ENCODE peak calls at places on chromosomes 5 and 9, in four cellular contexts. M is IMR-90, S is mesendoderm, C is H1. X is an unnamed sample.

GRCh38 chr5:123610665-123611406 is 98.9 kb downstream of the CSNK1G3 start:
- DNase-seq in M (peak), C (no peak), S (peak), X (no peak)

GRCh38 chr9:86807577-86807976 is 139.7 kb downstream of the GAS1 start:
- DNase-seq in C (peak), M (no peak), S (peak), X (no peak)

GRCh38 chr9:87661241-87661640 is 64.7 kb upstream of the CTSL start:
- DNase-seq in C (no peak), M (no peak), S (no peak), X (no peak)

GRCh38 chr9:136995772-136996308 is 528 bp downstream of the CLIC3 start:
- DNase-seq in M (peak), C (no peak), S (no peak), X (no peak)

GRCh38 chr5:73673161-73673591 is 47.2 kb downstream of the ARHGEF28 start:
- DNase-seq in C (no peak), M (peak), S (peak), X (no peak)

GRCh38 chr9:70983723-70984280 is 137.6 kb downstream of the TRPM3 start:
- DNase-seq in S (no peak), M (peak), C (no peak), X (no peak)

GRCh38 chr9:2477755-2478154 is 143.8 kb upstream of the VLDLR start:
- DNase-seq in C (no peak), S (no peak), M (peak), X (no peak)

GRCh38 chr5:153752890-153753289 is 262.4 kb downstream of the GRIA1 start:
- DNase-seq in S (peak), C (no peak), M (no peak), X (no peak)

GRCh38 chr5:67031689-67032088 is 164.9 kb downstream of the CD180 start:
- DNase-seq in C (no peak), S (no peak), M (no peak), X (no peak)

GRCh38 chr5:142826741-142827492 is 56.7 kb downstream of the ARHGAP26 start:
- DNase-seq in S (no peak), C (no peak), M (peak), X (no peak)

GRCh38 chr5:172403191-172403794 is 51.0 kb downstream of the SH3PXD2B start:
- DNase-seq in C (peak), M (peak), S (no peak), X (no peak)

GRCh38 chr9:115740986-115741385 is 412.6 kb upstream of the PAPPA start:
- DNase-seq in M (no peak), C (no peak), S (no peak), X (no peak)

GRCh38 chr5:143121135-143121474 is 282.4 kb downstream of the NR3C1 start:
- DNase-seq in S (no peak), C (no peak), M (no peak), X (no peak)

GRCh38 chr9:113687680-113688371 is 188.3 kb upstream of the ZNF618 start:
- DNase-seq in S (peak), M (no peak), C (peak), X (no peak)

GRCh38 chr5:88880196-88880595 is 2.8 kb downstream of the MEF2C start:
- DNase-seq in C (no peak), M (no peak), S (no peak), X (no peak)

GRCh38 chr9:2934241-2934650 is 90.4 kb upstream of the PUM3 start:
- DNase-seq in M (no peak), S (no peak), C (no peak), X (peak)

GRCh38 chr5:158967566-158967965 is 132.2 kb downstream of the EBF1 start:
- DNase-seq in M (peak), C (no peak), S (no peak), X (no peak)

GRCh38 chr5:141799507-141800167 is 78.6 kb downstream of the PCDH1 start:
- DNase-seq in C (no peak), M (no peak), S (no peak), X (no peak)

GRCh38 chr9:105355810-105356209 is 92.0 kb upstream of the FSD1L start:
- DNase-seq in M (peak), S (no peak), C (no peak), X (no peak)

GRCh38 chr5:171673328-171673727 is 112.3 kb upstream of the SMIM23 start:
- DNase-seq in C (peak), S (no peak), M (no peak), X (no peak)

GRCh38 chr9:128245293-128246151 is 30.3 kb downstream of the GOLGA2 start:
- DNase-seq in M (peak), C (no peak), S (peak), X (peak)

GRCh38 chr9:93252781-93253530 is 69.0 kb downstream of the WNK2 start:
- DNase-seq in S (no peak), M (no peak), C (no peak), X (no peak)

GRCh38 chr5:149731617-149732400 is 1.7 kb downstream of the PPARGC1B start:
- DNase-seq in M (peak), C (peak), S (peak), X (peak)

GRCh38 chr5:94802450-94802849 is 184.0 kb downstream of the SLF1 start:
- DNase-seq in M (peak), S (peak), C (no peak), X (no peak)

GRCh38 chr9:100525563-100525962 is 52.3 kb upstream of the CAVIN4 start:
- DNase-seq in M (peak), S (no peak), C (no peak), X (no peak)

GRCh38 chr9:3007331-3007730 is 163.4 kb upstream of the PUM3 start:
- DNase-seq in C (no peak), S (no peak), M (no peak), X (no peak)

GRCh38 chr5:119055267-119055666 is 15.6 kb upstream of the DMXL1 start:
- DNase-seq in S (no peak), C (no peak), M (no peak), X (no peak)

GRCh38 chr9:34701023-34701768 is 8.7 kb downstream of the CCL21 start:
- DNase-seq in M (peak), C (peak), S (peak), X (peak)

GRCh38 chr9:503881-504852 is 289.5 kb downstream of the DOCK8 start:
- DNase-seq in S (peak), C (peak), M (peak), X (peak)

GRCh38 chr9:504921-505821 is 290.5 kb downstream of the DOCK8 start:
- DNase-seq in C (peak), M (no peak), S (peak), X (peak)

GRCh38 chr9:503331-503730 is 288.7 kb downstream of the DOCK8 start:
- DNase-seq in M (no peak), S (peak), C (no peak), X (peak)
- H3K56ac ChIP-seq in M (no peak), S (peak), C (no peak), X (no peak)

DNA sequence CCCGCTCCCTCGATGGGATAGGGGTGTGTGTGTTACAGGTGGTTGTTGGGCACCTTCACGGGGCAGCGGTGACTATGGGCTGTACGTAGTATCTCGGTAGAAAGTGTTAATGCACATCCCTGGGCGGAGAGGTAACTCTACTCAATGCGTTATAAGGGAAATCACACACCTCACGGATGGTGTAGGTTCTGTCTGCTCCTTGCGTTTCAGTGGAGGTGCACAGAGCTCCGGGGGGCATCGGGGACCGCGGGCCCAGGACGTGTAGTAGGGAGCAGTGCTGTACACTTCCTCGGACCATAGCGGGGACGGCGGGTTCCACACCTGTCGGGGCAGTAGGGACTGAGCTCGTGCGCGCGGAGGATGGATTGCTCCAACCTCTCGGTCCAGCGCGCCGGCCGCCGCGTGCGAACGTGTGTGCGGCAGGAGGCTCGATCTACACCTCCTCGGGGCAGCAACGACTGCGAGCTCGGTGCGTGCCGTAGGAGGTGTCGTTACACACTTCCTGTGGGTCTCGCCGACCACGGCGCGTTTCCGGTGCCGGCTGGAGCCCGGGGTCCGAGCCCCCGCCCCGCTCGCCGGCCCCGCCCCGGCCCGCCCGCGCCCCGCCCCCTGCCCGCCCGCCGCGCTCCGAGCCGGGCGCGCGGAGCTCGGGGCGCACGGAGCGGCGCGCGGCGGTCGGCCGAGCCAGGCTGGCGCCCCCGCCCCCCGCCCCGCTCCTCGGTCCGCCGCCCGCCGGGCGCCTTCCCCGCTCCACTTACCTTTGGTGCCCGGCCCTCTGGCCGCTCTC is at the start of gene KIAA1958:
- DNase-seq in M (peak), C (peak), S (peak), X (peak)
- H3K56ac ChIP-seq in M (peak), C (peak), S (peak), X (no peak)

GRCh38 chr9:99018653-99019052 is 74.9 kb downstream of the COL15A1 start:
- DNase-seq in C (no peak), M (no peak), S (no peak), X (no peak)
- H3K56ac ChIP-seq in C (no peak), M (peak), S (no peak), X (no peak)

DNA sequence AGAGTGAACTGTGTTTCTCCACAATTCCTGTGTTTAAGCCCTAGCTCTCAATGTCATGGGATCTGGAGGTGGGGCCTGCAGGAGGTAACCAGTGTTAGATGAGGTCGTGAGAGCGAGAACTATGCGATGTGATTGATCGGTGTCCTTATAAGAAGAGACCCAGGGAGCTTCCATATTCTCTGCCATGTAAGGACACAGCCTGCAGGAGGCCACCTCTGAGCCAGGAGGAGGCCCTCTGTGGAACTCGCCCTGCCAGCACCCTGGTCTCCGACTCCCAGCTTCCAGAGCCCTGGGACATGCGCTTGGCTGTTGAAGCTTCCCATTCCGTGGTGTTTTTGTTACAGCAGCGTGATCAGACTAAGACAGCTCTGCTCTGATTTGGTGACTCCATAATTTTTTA is 255.4 kb downstream of the IRX2 start:
- DNase-seq in C (no peak), M (no peak), S (no peak), X (no peak)
- H3K56ac ChIP-seq in C (no peak), M (no peak), S (no peak), X (no peak)

X was measured in H9.